ENCODE peak calls at places on chromosomes 16 and 17, in ten cellular contexts. V is IMR-90, S is psoas muscle, Y is PC-9, E is uterus, U is heart left ventricle, Q is esophagus muscularis mucosa, H is lung, O is GM23338, B is cardiac muscle cell. N is an unnamed sample. For H3K36me3, the result is how much of the 10 kb centered on the place peaks cover.

GRCh38 chr16:49281843-49282642 is 405 bp upstream of the CBLN1 start:
- DNase-seq in V (peak), S (peak), Y (no peak), E (peak), U (peak), Q (peak), H (peak), O (peak), B (peak), N (peak)

GRCh38 chr16:88784074-88784855 is 755 bp downstream of the PIEZO1 start:
- DNase-seq in V (peak), S (peak), Y (peak), E (peak), U (peak), Q (no peak), H (peak), O (peak), B (peak), N (peak)

GRCh38 chr17:1091885-1092284 is 87.9 kb downstream of the ABR start:
- DNase-seq in V (no peak), S (no peak), Y (no peak), E (no peak), U (no peak), Q (no peak), H (no peak), O (no peak), B (no peak), N (peak)

GRCh38 chr16:817001-817906 is 16.7 kb upstream of the GNG13 start:
- DNase-seq in V (no peak), S (no peak), Y (no peak), E (no peak), U (no peak), Q (no peak), H (no peak), O (no peak), B (no peak), N (no peak)

GRCh38 chr17:82684207-82684903 is 14.1 kb downstream of the RAB40B start:
- DNase-seq in V (no peak), S (peak), Y (no peak), E (no peak), U (no peak), Q (no peak), H (no peak), O (no peak), B (no peak), N (no peak)

GRCh38 chr16:12283596-12283995 is 307.1 kb downstream of the SNX29 start:
- DNase-seq in V (no peak), S (no peak), Y (no peak), E (no peak), U (no peak), Q (no peak), H (no peak), O (no peak), B (no peak), N (no peak)

GRCh38 chr16:10523025-10523424 is 57.4 kb downstream of the EMP2 start:
- DNase-seq in V (no peak), S (no peak), Y (no peak), E (no peak), U (no peak), Q (no peak), H (no peak), O (no peak), B (no peak), N (no peak)

GRCh38 chr17:17837966-17838962 is 1.5 kb upstream of the SREBF1 start:
- DNase-seq in V (peak), S (peak), Y (peak), E (no peak), U (no peak), Q (no peak), H (peak), O (peak), B (no peak), N (peak)

GRCh38 chr16:51287231-51287630 is 136.2 kb upstream of the SALL1 start:
- DNase-seq in V (no peak), S (no peak), Y (no peak), E (no peak), U (no peak), Q (no peak), H (no peak), O (no peak), B (no peak), N (no peak)

GRCh38 chr17:64032081-64032480 is 11.6 kb upstream of the ICAM2 start:
- DNase-seq in V (peak), S (no peak), Y (no peak), E (no peak), U (no peak), Q (no peak), H (no peak), O (no peak), B (no peak), N (peak)

GRCh38 chr16:68367891-68368601 is 57.2 kb downstream of the PRMT7 start:
- DNase-seq in V (no peak), S (no peak), Y (no peak), E (no peak), U (peak), Q (no peak), H (no peak), O (no peak), B (no peak), N (no peak)

GRCh38 chr17:57221366-57222350 is 34.7 kb upstream of the MSI2 start:
- DNase-seq in V (no peak), S (no peak), Y (no peak), E (no peak), U (no peak), Q (no peak), H (no peak), O (no peak), B (no peak), N (no peak)

GRCh38 chr17:4101127-4101798 is 41.6 kb downstream of the ZZEF1 start:
- DNase-seq in V (peak), S (no peak), Y (peak), E (no peak), U (no peak), Q (no peak), H (no peak), O (no peak), B (no peak), N (no peak)

GRCh38 chr16:69845181-69845580 is 83.0 kb downstream of the WWP2 start:
- DNase-seq in V (peak), S (no peak), Y (no peak), E (no peak), U (no peak), Q (no peak), H (no peak), O (no peak), B (no peak), N (no peak)

GRCh38 chr16:31010539-31010938 is at the start of gene STX1B:
- DNase-seq in V (no peak), S (no peak), Y (no peak), E (no peak), U (no peak), Q (no peak), H (no peak), O (peak), B (peak), N (no peak)

GRCh38 chr16:61045931-61046330 is 990.3 kb downstream of the CDH8 start:
- DNase-seq in V (no peak), S (no peak), Y (no peak), E (no peak), U (no peak), Q (no peak), H (no peak), O (no peak), B (no peak), N (no peak)

GRCh38 chr16:6725634-6726331 is 606.9 kb upstream of the RBFOX1 start:
- DNase-seq in V (no peak), S (no peak), Y (no peak), E (no peak), U (no peak), Q (no peak), H (no peak), O (peak), B (peak), N (no peak)

GRCh38 chr17:61338874-61339478 is 60.7 kb upstream of the TBX2 start:
- DNase-seq in V (no peak), S (no peak), Y (no peak), E (no peak), U (no peak), Q (no peak), H (no peak), O (no peak), B (no peak), N (no peak)

GRCh38 chr17:8412089-8412488 is 14.5 kb upstream of the RNF222 start:
- DNase-seq in V (no peak), S (no peak), Y (no peak), E (no peak), U (no peak), Q (no peak), H (no peak), O (no peak), B (no peak), N (no peak)

GRCh38 chr16:63652091-63652490 is 1469.8 kb downstream of the CDH11 start:
- DNase-seq in V (no peak), S (no peak), Y (no peak), E (no peak), U (no peak), Q (no peak), H (no peak), O (peak), B (no peak), N (no peak)

GRCh38 chr16:56910654-56911539 is 21.0 kb upstream of the HERPUD1 start:
- DNase-seq in V (peak), S (no peak), Y (no peak), E (no peak), U (no peak), Q (no peak), H (peak), O (no peak), B (no peak), N (peak)

GRCh38 chr17:41762841-41763240 is 23.7 kb downstream of the JUP start:
- DNase-seq in V (no peak), S (no peak), Y (no peak), E (no peak), U (no peak), Q (no peak), H (no peak), O (no peak), B (no peak), N (no peak)

GRCh38 chr16:82888616-82889015 is 261.8 kb downstream of the CDH13 start:
- DNase-seq in V (peak), S (no peak), Y (no peak), E (no peak), U (no peak), Q (no peak), H (no peak), O (no peak), B (no peak), N (no peak)

GRCh38 chr16:63702981-63703590 is 1418.8 kb downstream of the CDH11 start:
- DNase-seq in V (no peak), S (no peak), Y (no peak), E (no peak), U (peak), Q (no peak), H (no peak), O (peak), B (peak), N (no peak)

GRCh38 chr17:76710863-76711611 is at the start of gene MXRA7:
- DNase-seq in V (peak), S (peak), Y (peak), E (peak), U (peak), Q (no peak), H (peak), O (peak), B (peak), N (peak)

GRCh38 chr17:43946766-43947165 is 4.5 kb upstream of the PPY start:
- DNase-seq in V (no peak), S (no peak), Y (no peak), E (no peak), U (no peak), Q (no peak), H (no peak), O (no peak), B (no peak), N (no peak)

GRCh38 chr17:68184141-68184571 is 63.7 kb upstream of the AMZ2 start:
- DNase-seq in V (no peak), S (no peak), Y (peak), E (no peak), U (no peak), Q (no peak), H (no peak), O (peak), B (no peak), N (peak)

GRCh38 chr17:82400830-82401229 is 17.3 kb upstream of the HEXD start:
- DNase-seq in V (no peak), S (peak), Y (no peak), E (no peak), U (peak), Q (no peak), H (no peak), O (no peak), B (no peak), N (no peak)

GRCh38 chr17:66952031-66952524 is 12.4 kb upstream of the CACNG4 start:
- DNase-seq in V (peak), S (no peak), Y (peak), E (peak), U (no peak), Q (no peak), H (peak), O (peak), B (no peak), N (peak)

DNA sequence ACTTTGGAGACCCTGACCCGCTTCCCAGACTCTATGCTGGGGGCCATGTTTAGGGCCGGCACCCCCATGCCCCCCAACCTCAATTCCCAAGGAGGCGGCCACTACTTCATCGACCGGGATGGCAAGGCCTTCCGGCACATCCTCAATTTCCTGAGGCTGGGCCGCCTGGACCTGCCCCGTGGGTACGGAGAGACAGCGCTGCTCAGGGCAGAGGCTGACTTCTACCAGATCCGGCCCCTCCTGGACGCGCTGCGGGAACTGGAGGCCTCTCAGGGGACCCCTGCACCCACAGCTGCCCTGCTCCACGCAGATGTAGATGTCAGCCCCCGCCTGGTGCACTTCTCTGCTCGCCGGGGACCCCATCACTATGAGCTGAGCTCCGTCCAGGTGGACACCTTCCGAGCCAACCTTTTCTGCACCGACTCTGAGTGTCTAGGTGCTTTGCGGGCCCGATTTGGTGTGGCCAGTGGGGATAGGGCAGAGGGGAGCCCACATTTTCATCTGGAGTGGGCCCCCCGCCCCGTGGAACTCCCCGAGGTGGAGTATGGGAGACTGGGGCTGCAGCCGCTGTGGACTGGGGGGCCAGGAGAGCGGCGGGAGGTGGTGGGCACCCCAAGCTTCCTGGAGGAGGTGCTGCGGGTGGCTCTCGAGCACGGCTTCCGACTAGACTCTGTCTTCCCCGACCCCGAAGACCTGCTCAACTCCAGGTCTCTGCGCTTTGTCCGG is 1.1 kb downstream of the KCTD11 start:
- DNase-seq in V (no peak), S (no peak), Y (no peak), E (no peak), U (no peak), Q (no peak), H (no peak), O (no peak), B (no peak), N (no peak)
- H3K4me3 ChIP-seq in V (peak), S (peak), Y (peak), E (no peak), U (peak), Q (peak), H (no peak), O (peak), B (peak), N (peak)

GRCh38 chr16:89845417-89845816 is 17.1 kb downstream of the SPIRE2 start:
- DNase-seq in V (no peak), S (no peak), Y (no peak), E (no peak), U (no peak), Q (no peak), H (no peak), O (no peak), B (no peak), N (no peak)
- TF ChIP-seq CTCF in V (no peak), S (no peak), Y (no peak), E (no peak), U (no peak), Q (no peak), H (no peak), O (no peak), B (no peak), N (no peak)

DNA sequence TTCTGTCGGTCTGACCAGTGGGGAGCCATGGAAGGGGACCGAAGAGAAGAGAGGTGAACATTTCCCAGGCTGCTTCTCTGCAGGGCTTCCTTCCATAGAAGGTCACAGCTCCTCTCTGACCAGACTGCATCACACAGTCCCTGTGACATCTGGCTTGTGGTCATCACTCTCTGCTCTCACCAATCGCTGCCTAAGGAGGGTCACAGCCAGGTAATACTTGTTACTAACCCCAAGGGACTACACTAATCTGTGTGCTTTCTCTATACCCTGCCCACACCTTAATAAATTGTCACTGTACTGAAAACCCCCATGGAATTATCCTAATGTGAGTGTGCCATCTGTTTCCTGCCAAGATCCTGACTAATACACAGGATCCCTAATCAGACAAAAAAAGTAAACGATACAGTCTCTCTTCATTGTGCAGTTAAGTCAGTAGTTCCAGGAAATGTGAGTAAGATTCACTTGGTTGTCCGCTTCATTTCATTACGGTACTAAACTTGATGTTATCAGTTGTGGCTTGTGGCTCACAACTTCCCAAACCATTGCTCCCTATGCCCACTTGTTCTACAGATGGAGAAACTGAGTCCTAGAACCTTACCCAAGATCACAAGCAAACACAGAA is 102.2 kb downstream of the CCT6B start:
- DNase-seq in V (no peak), S (no peak), Y (no peak), E (no peak), U (no peak), Q (no peak), H (no peak), O (no peak), B (no peak), N (no peak)
- H3K36me3 ChIP-seq in V (under half), S (under half), Y (under half), E (under half), U (under half), Q (under half), H (under half), O (under half), B (under half), N (under half)

GRCh38 chr17:78185981-78186688 is 717 bp downstream of the TK1 start:
- DNase-seq in V (no peak), S (no peak), Y (peak), E (no peak), U (peak), Q (no peak), H (no peak), O (no peak), B (no peak), N (peak)
- H3K4me3 ChIP-seq in V (peak), S (peak), Y (peak), E (no peak), U (peak), Q (peak), H (no peak), O (peak), B (peak), N (peak)

GRCh38 chr17:81002013-81002384 is 10.4 kb downstream of the CHMP6 start:
- DNase-seq in V (no peak), S (peak), Y (no peak), E (no peak), U (no peak), Q (no peak), H (no peak), O (no peak), B (no peak), N (no peak)

GRCh38 chr17:81004336-81005015 is 12.8 kb downstream of the CHMP6 start:
- DNase-seq in V (no peak), S (peak), Y (no peak), E (no peak), U (no peak), Q (no peak), H (no peak), O (no peak), B (no peak), N (no peak)

GRCh38 chr17:81000631-81001357 is 9.2 kb downstream of the CHMP6 start:
- DNase-seq in V (no peak), S (no peak), Y (no peak), E (no peak), U (no peak), Q (no peak), H (no peak), O (no peak), B (no peak), N (no peak)

GRCh38 chr17:81002409-81003361 is 11.0 kb downstream of the CHMP6 start:
- DNase-seq in V (peak), S (peak), Y (peak), E (peak), U (no peak), Q (no peak), H (no peak), O (no peak), B (no peak), N (peak)

GRCh38 chr17:81003711-81004335 is 12.2 kb downstream of the CHMP6 start:
- DNase-seq in V (no peak), S (peak), Y (no peak), E (no peak), U (no peak), Q (no peak), H (no peak), O (peak), B (no peak), N (no peak)
- TF ChIP-seq CTCF in V (no peak), S (no peak), Y (no peak), E (no peak), U (no peak), Q (no peak), H (no peak), O (no peak), B (no peak), N (no peak)

GRCh38 chr17:39483506-39483905 is 22.2 kb downstream of the CDK12 start:
- DNase-seq in V (no peak), S (no peak), Y (no peak), E (no peak), U (no peak), Q (no peak), H (no peak), O (no peak), B (no peak), N (no peak)
- H3K36me3 ChIP-seq in V (under half), S (under half), Y (under half), E (under half), U (half or more), Q (under half), H (under half), O (under half), B (under half), N (under half)